ENCODE peak calls at places on chromosomes 2 and 18, in five cellular contexts. S is AG04449, E is kidney epithelial cell, A is ovary, C is HFF-Myc. D is an unnamed sample.

GRCh38 chr2:10452334-10452733 is 4.2 kb upstream of the ODC1 start:
- DNase-seq in S (peak; percentile 33), E (peak; percentile 47), A (no peak), C (peak; percentile 53), D (no peak)

GRCh38 chr2:86202702-86203101 is 3.4 kb downstream of the MRPL35 start:
- DNase-seq in S (no peak), E (no peak), A (no peak), C (no peak), D (no peak)

GRCh38 chr2:43464546-43464945 is 131.3 kb downstream of the THADA start:
- DNase-seq in S (no peak), E (no peak), A (peak; percentile 48), C (no peak), D (no peak)

GRCh38 chr18:55189972-55190371 is 230.7 kb upstream of the CCDC68 start:
- DNase-seq in S (no peak), E (no peak), A (no peak), C (no peak), D (peak; percentile 80)

GRCh38 chr2:2846379-2847130 is 515.5 kb upstream of the MYT1L start:
- DNase-seq in S (no peak), E (no peak), A (no peak), C (no peak), D (no peak)

GRCh38 chr2:206802654-206803514 is 37.5 kb downstream of the FASTKD2 start:
- DNase-seq in S (no peak), E (no peak), A (no peak), C (no peak), D (no peak)

GRCh38 chr18:48955528-48956261 is 4.9 kb upstream of the SMAD7 start:
- DNase-seq in S (no peak), E (no peak), A (peak; percentile 37), C (no peak), D (peak; percentile 79)

GRCh38 chr18:57015036-57015805 is 131.7 kb upstream of the BOD1L2 start:
- DNase-seq in S (no peak), E (no peak), A (no peak), C (no peak), D (no peak)

GRCh38 chr2:68799138-68799537 is 64.5 kb downstream of the ARHGAP25 start:
- DNase-seq in S (no peak), E (no peak), A (no peak), C (no peak), D (no peak)

GRCh38 chr2:33214436-33214835 is 262.0 kb upstream of the RASGRP3 start:
- DNase-seq in S (no peak), E (no peak), A (no peak), C (no peak), D (no peak)

GRCh38 chr2:68734176-68734575 is 435 bp upstream of the ARHGAP25 start:
- DNase-seq in S (no peak), E (no peak), A (no peak), C (no peak), D (no peak)

GRCh38 chr2:24611626-24612025 is 120.6 kb downstream of the NCOA1 start:
- DNase-seq in S (no peak), E (no peak), A (no peak), C (no peak), D (no peak)

GRCh38 chr2:110124038-110124825 is 8.6 kb upstream of the MALL start:
- DNase-seq in S (no peak), E (no peak), A (no peak), C (no peak), D (no peak)

GRCh38 chr2:117775820-117776219 is 38.7 kb upstream of the DDX18 start:
- DNase-seq in S (no peak), E (no peak), A (no peak), C (no peak), D (no peak)

GRCh38 chr18:54233228-54233625 is 8.8 kb upstream of the MBD2 start:
- DNase-seq in S (no peak), E (no peak), A (no peak), C (no peak), D (no peak)

GRCh38 chr2:99865818-99866676 is 276.3 kb downstream of the AFF3 start:
- DNase-seq in S (no peak), E (no peak), A (no peak), C (no peak), D (peak; percentile 79)

GRCh38 chr18:11872479-11873136 is 21.4 kb downstream of the CHMP1B start:
- DNase-seq in S (no peak), E (no peak), A (no peak), C (no peak), D (no peak)

GRCh38 chr2:70083344-70084156 is 3.7 kb upstream of the PCBP1 start:
- DNase-seq in S (no peak), E (peak; percentile 62), A (no peak), C (no peak), D (no peak)

GRCh38 chr18:60980422-60981005 is 352.7 kb upstream of the CDH20 start:
- DNase-seq in S (no peak), E (no peak), A (no peak), C (no peak), D (no peak)

GRCh38 chr2:160402997-160403979 is 90.3 kb downstream of the RBMS1 start:
- DNase-seq in S (no peak), E (no peak), A (no peak), C (no peak), D (peak; percentile 83)

GRCh38 chr2:239111401-239112100 is 263.7 kb downstream of the TWIST2 start:
- DNase-seq in S (no peak), E (no peak), A (peak; percentile 51), C (no peak), D (no peak)

GRCh38 chr2:197969391-197969893 is 165.0 kb downstream of the PLCL1 start:
- DNase-seq in S (peak; percentile 33), E (peak; percentile 21), A (no peak), C (no peak), D (no peak)

GRCh38 chr18:3604260-3604625 is 154.3 kb downstream of the TGIF1 start:
- DNase-seq in S (no peak), E (no peak), A (no peak), C (no peak), D (no peak)

GRCh38 chr2:54454548-54454921 is 1.6 kb upstream of the SPTBN1 start:
- DNase-seq in S (no peak), E (no peak), A (no peak), C (no peak), D (no peak)

GRCh38 chr2:3606370-3607124 is 11.6 kb downstream of the COLEC11 start:
- DNase-seq in S (no peak), E (no peak), A (peak; percentile 43), C (no peak), D (no peak)

GRCh38 chr2:12607971-12608370 is 108.8 kb upstream of the TRIB2 start:
- DNase-seq in S (no peak), E (peak; percentile 64), A (no peak), C (no peak), D (no peak)

GRCh38 chr2:207258191-207258991 is 92.6 kb upstream of the KLF7 start:
- DNase-seq in S (peak; percentile 100), E (peak; percentile 97), A (peak; percentile 75), C (peak; percentile 92), D (peak; percentile 95)

GRCh38 chr2:223414646-223415045 is 187.5 kb downstream of the SCG2 start:
- DNase-seq in S (peak; percentile 65), E (no peak), A (peak; percentile 45), C (peak; percentile 5), D (no peak)

GRCh38 chr2:223420048-223420447 is 182.1 kb downstream of the SCG2 start:
- DNase-seq in S (no peak), E (no peak), A (no peak), C (no peak), D (no peak)

GRCh38 chr2:223416826-223417610 is 185.1 kb downstream of the SCG2 start:
- DNase-seq in S (no peak), E (no peak), A (no peak), C (no peak), D (no peak)

GRCh38 chr2:223415071-223415470 is 187.1 kb downstream of the SCG2 start:
- DNase-seq in S (no peak), E (no peak), A (no peak), C (no peak), D (no peak)

DNA sequence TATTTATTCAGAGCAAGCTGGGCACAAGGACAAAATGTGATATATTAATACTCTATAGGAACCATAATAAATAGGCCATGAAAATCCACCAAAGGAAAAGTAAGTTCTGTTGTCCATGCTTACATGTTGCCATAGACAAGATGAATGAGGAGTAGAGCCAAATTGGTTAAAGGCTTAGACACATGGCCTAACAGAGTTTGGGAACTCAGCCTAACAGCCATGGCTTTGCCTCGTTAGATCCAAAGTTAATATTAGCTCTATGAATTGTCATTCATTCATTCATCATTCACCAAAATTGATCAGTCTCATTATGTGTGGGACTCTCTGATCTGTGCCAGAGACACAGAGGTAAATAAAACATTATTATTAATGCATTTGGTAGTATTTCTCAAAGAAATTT is 183.4 kb downstream of the SCG2 start:
- DNase-seq in S (no peak), E (no peak), A (no peak), C (no peak), D (no peak)
- H3K4me3 ChIP-seq in S (no peak overlapping the region), E (no peak overlapping the region), A (no peak overlapping the region), C (no peak overlapping the region), D (no peak overlapping the region)

DNA sequence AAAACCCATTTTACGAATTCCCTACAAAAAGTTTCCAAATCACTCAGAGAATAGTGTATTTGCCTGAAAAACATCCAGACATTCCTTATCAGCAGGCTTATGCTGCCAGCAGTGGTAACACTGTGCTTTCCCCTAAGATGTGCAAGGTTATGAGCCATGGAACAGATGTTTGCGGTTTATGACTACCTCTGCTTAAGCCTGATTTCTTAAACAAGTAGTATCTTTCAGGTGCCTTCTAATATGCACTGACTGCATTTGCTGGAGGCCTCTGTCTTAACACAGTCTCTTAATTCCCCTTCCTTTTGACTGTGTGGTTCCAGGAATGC is 54.8 kb downstream of the CDC42EP3 start:
- DNase-seq in S (no peak), E (no peak), A (no peak), C (no peak), D (no peak)
- H3K4me3 ChIP-seq in S (no peak overlapping the region), E (no peak overlapping the region), A (no peak overlapping the region), C (no peak overlapping the region), D (no peak overlapping the region)

GRCh38 chr18:14970027-14970426 is 222.1 kb downstream of the ANKRD30B start:
- DNase-seq in S (no peak), E (no peak), A (no peak), C (no peak), D (no peak)
- H3K4me3 ChIP-seq in S (no peak overlapping the region), E (no peak overlapping the region), A (no peak overlapping the region), C (no peak overlapping the region), D (no peak overlapping the region)

GRCh38 chr2:8661736-8662135 is 20.1 kb upstream of the ID2 start:
- DNase-seq in S (no peak), E (no peak), A (no peak), C (no peak), D (no peak)
- H3K4me3 ChIP-seq in S (no peak overlapping the region), E (no peak overlapping the region), A (no peak overlapping the region), C (no peak overlapping the region), D (no peak overlapping the region)

DNA sequence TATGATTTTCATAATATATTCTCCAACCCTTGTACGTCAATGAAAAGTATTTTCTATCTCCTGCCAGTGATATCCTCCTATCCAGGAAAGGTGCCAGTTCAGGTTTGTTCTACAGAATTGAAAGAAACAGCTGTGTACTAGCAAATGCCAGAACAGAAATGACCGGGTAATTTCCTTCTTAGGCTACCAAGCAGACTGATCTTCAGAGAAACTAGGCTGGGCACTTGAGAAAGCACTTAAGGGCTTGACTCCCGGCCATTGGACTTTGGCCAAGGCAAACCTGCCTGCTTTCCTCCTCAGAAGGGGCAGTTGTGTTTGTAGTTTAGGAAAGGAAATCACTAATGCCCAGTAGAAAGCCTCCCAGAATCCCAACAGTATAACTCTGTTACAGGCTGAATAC is 42.9 kb upstream of the COL5A2 start:
- DNase-seq in S (no peak), E (no peak), A (no peak), C (no peak), D (no peak)
- H3K4me3 ChIP-seq in S (no peak overlapping the region), E (no peak overlapping the region), A (no peak overlapping the region), C (no peak overlapping the region), D (no peak overlapping the region)